ENCODE peak calls at places on chromosomes 12 and 14, in ten cellular contexts. X is cardiac fibroblast, J is H9, D is omental fat pad, O is GM12865, F is tibial artery, K is Calu3, B is tibial nerve, W is fibroblast of pulmonary artery, V is type B pancreatic cell. Z is an unnamed sample.

GRCh38 chr14:67746927-67747326 is 45.2 kb downstream of the RDH12 start:
- DNase-seq in X (no peak), J (no peak), D (no peak), O (peak), F (no peak), K (no peak), B (no peak), W (no peak), V (no peak), Z (no peak)

GRCh38 chr14:44418856-44419255 is 88.2 kb downstream of the FSCB start:
- DNase-seq in X (no peak), J (no peak), D (no peak), O (no peak), F (no peak), K (no peak), B (no peak), W (no peak), V (no peak), Z (no peak)

GRCh38 chr14:44901696-44902095 is 60.1 kb downstream of the KLHL28 start:
- DNase-seq in X (no peak), J (no peak), D (no peak), O (no peak), F (no peak), K (no peak), B (no peak), W (no peak), V (no peak), Z (no peak)

GRCh38 chr14:94081386-94081820 is 293 bp downstream of the IFI27L1 start:
- DNase-seq in X (no peak), J (no peak), D (no peak), O (peak), F (no peak), K (no peak), B (no peak), W (no peak), V (no peak), Z (no peak)

GRCh38 chr14:71604231-71604630 is 328.0 kb upstream of the RGS6 start:
- DNase-seq in X (no peak), J (no peak), D (no peak), O (no peak), F (no peak), K (no peak), B (no peak), W (no peak), V (no peak), Z (no peak)

GRCh38 chr12:81598205-81598604 is 160.9 kb downstream of the PPFIA2 start:
- DNase-seq in X (no peak), J (no peak), D (no peak), O (no peak), F (no peak), K (no peak), B (no peak), W (no peak), V (no peak), Z (no peak)

GRCh38 chr14:31206536-31207286 is 882 bp downstream of the HECTD1 start:
- DNase-seq in X (no peak), J (peak), D (no peak), O (peak), F (peak), K (peak), B (no peak), W (peak), V (peak), Z (peak)

GRCh38 chr12:90305379-90305778 is 596.7 kb upstream of the ATP2B1 start:
- DNase-seq in X (no peak), J (peak), D (no peak), O (no peak), F (no peak), K (peak), B (no peak), W (no peak), V (no peak), Z (no peak)

GRCh38 chr14:101877766-101878165 is 86.6 kb upstream of the DYNC1H1 start:
- DNase-seq in X (no peak), J (no peak), D (no peak), O (no peak), F (no peak), K (no peak), B (no peak), W (no peak), V (no peak), Z (no peak)

GRCh38 chr12:104243551-104243950 is 28.0 kb downstream of the TXNRD1 start:
- DNase-seq in X (no peak), J (no peak), D (no peak), O (no peak), F (no peak), K (no peak), B (no peak), W (no peak), V (no peak), Z (no peak)

GRCh38 chr14:56244138-56244789 is 126.1 kb downstream of the PELI2 start:
- DNase-seq in X (peak), J (no peak), D (no peak), O (no peak), F (no peak), K (no peak), B (no peak), W (peak), V (no peak), Z (no peak)

GRCh38 chr12:52066346-52067080 is 3.3 kb upstream of the ATG101 start:
- DNase-seq in X (peak), J (no peak), D (no peak), O (no peak), F (no peak), K (no peak), B (no peak), W (no peak), V (no peak), Z (no peak)
- TF ChIP-seq CTCF in X (no peak), J (no peak), D (no peak), O (no peak), F (no peak), K (no peak), B (no peak), W (no peak), V (no peak), Z (no peak)

GRCh38 chr14:36518586-36519430 is 1.2 kb downstream of the NKX2-1 start:
- DNase-seq in X (no peak), J (no peak), D (no peak), O (no peak), F (no peak), K (no peak), B (no peak), W (no peak), V (no peak), Z (no peak)

GRCh38 chr14:36519431-36520321 is at the start of gene NKX2-1:
- DNase-seq in X (no peak), J (peak), D (no peak), O (no peak), F (no peak), K (peak), B (no peak), W (no peak), V (no peak), Z (no peak)

GRCh38 chr14:36522347-36522971 is 2.4 kb upstream of the NKX2-1 start:
- DNase-seq in X (no peak), J (peak), D (no peak), O (no peak), F (no peak), K (no peak), B (no peak), W (no peak), V (no peak), Z (no peak)

GRCh38 chr14:36521598-36522345 is 1.7 kb upstream of the NKX2-1 start:
- DNase-seq in X (no peak), J (peak), D (no peak), O (no peak), F (no peak), K (no peak), B (no peak), W (no peak), V (no peak), Z (no peak)

GRCh38 chr14:36520601-36521525 is 831 bp upstream of the NKX2-1 start:
- DNase-seq in X (no peak), J (peak), D (no peak), O (no peak), F (no peak), K (peak), B (no peak), W (peak), V (no peak), Z (no peak)
- TF ChIP-seq CTCF in X (no peak), J (peak), D (no peak), O (no peak), F (no peak), K (peak), B (no peak), W (peak), V (peak), Z (no peak)

GRCh38 chr12:15789215-15790171 is at the start of gene EPS8:
- DNase-seq in X (peak), J (peak), D (peak), O (peak), F (peak), K (peak), B (peak), W (peak), V (peak), Z (peak)
- TF ChIP-seq CTCF in X (no peak), J (no peak), D (no peak), O (no peak), F (no peak), K (no peak), B (no peak), W (no peak), V (no peak), Z (no peak)

DNA sequence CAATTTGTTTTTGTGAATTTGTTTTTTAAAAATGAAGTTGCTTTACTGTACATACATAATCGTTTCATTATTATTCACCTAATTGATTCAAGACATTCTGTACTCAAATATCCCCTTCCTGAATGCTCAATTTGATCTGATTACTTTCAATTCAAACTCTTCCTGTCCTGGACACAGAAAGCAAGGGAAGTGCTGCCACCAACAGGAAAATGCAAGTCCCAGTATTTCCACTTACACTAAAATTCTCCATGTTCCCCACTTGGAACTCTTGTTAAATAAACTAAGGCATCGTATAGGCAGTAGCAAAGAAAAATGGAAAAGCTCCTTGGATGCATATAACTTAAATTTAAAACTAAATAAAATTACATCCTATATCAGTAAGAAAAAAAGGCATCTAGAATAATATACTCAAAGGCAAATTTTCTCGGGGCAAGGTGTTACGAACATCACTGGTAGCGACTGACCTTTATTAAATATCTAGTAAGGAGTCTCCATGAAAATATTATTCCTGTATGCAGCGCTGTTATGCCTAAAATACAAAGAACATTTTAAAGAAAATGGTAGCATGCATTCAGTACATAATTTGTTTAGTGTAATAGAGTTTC is 72.0 kb upstream of the DBX2 start:
- DNase-seq in X (peak), J (no peak), D (no peak), O (peak), F (no peak), K (peak), B (no peak), W (peak), V (no peak), Z (no peak)
- TF ChIP-seq CTCF in X (peak), J (peak), D (no peak), O (no peak), F (no peak), K (no peak), B (no peak), W (peak), V (peak), Z (no peak)

GRCh38 chr12:58818546-58818945 is 101.8 kb downstream of the LRIG3 start:
- DNase-seq in X (peak), J (no peak), D (no peak), O (no peak), F (no peak), K (no peak), B (no peak), W (no peak), V (no peak), Z (no peak)
- TF ChIP-seq CTCF in X (no peak), J (no peak), D (no peak), O (no peak), F (no peak), K (no peak), B (no peak), W (no peak), V (no peak), Z (no peak)